ENCODE peak calls at places on chromosomes 11 and 22, in seven cellular contexts. D is OCI-LY7, W is uterus, I is transverse colon, Q is body of pancreas, R is fibroblast of lung, Y is MM.1S. S is an unnamed sample. For H3K4me1 and H3K9me3, the result is how much of the 10 kb centered on the place peaks cover.

GRCh38 chr11:1226981-1227550 is 4.2 kb downstream of the MUC5B start:
- DNase-seq in D (no peak), W (no peak), I (peak), Q (no peak), R (no peak), Y (no peak), S (peak)

GRCh38 chr22:46815896-46816721 is 53.7 kb downstream of the TBC1D22A start:
- DNase-seq in D (no peak), W (peak), I (no peak), Q (no peak), R (peak), Y (no peak), S (peak)

GRCh38 chr11:47354913-47355282 is 2.4 kb upstream of the MYBPC3 start:
- DNase-seq in D (no peak), W (no peak), I (no peak), Q (no peak), R (no peak), Y (no peak), S (no peak)

GRCh38 chr11:18563090-18563730 is 25.3 kb downstream of the UEVLD start:
- DNase-seq in D (no peak), W (no peak), I (no peak), Q (no peak), R (no peak), Y (no peak), S (no peak)

GRCh38 chr11:115267228-115267627 is 237.0 kb downstream of the CADM1 start:
- DNase-seq in D (no peak), W (no peak), I (no peak), Q (no peak), R (no peak), Y (no peak), S (no peak)

GRCh38 chr11:112963368-112963955 is 2.2 kb downstream of the NCAM1 start:
- DNase-seq in D (no peak), W (peak), I (no peak), Q (no peak), R (no peak), Y (no peak), S (no peak)

GRCh38 chr22:19270873-19271272 is 20.6 kb downstream of the CLTCL1 start:
- DNase-seq in D (no peak), W (no peak), I (no peak), Q (no peak), R (no peak), Y (no peak), S (no peak)

GRCh38 chr22:27492566-27493201 is 308.9 kb downstream of the MN1 start:
- DNase-seq in D (no peak), W (no peak), I (no peak), Q (no peak), R (no peak), Y (peak), S (no peak)

GRCh38 chr11:118622376-118623290 is 15.2 kb downstream of the PHLDB1 start:
- DNase-seq in D (no peak), W (no peak), I (no peak), Q (no peak), R (peak), Y (no peak), S (no peak)

GRCh38 chr22:19818264-19819208 is 36.1 kb downstream of the GNB1L start:
- DNase-seq in D (peak), W (no peak), I (no peak), Q (no peak), R (no peak), Y (no peak), S (no peak)

GRCh38 chr22:30943368-30943767 is 25.2 kb downstream of the MORC2 start:
- DNase-seq in D (no peak), W (no peak), I (no peak), Q (no peak), R (no peak), Y (no peak), S (peak)

GRCh38 chr11:72075109-72075508 is 5.2 kb downstream of the NUMA1 start:
- DNase-seq in D (peak), W (no peak), I (no peak), Q (no peak), R (no peak), Y (no peak), S (peak)

GRCh38 chr11:61512435-61512834 is 3.9 kb downstream of the LRRC10B start:
- DNase-seq in D (no peak), W (no peak), I (no peak), Q (no peak), R (no peak), Y (no peak), S (no peak)

GRCh38 chr11:86608251-86608799 is 64.1 kb downstream of the ME3 start:
- DNase-seq in D (peak), W (peak), I (peak), Q (peak), R (peak), Y (peak), S (peak)

GRCh38 chr11:12770966-12771597 is 96.9 kb downstream of the TEAD1 start:
- DNase-seq in D (no peak), W (no peak), I (no peak), Q (no peak), R (no peak), Y (no peak), S (no peak)

GRCh38 chr11:12771875-12772274 is 97.7 kb downstream of the TEAD1 start:
- DNase-seq in D (no peak), W (no peak), I (no peak), Q (no peak), R (peak), Y (no peak), S (no peak)

GRCh38 chr11:12773591-12773990 is 99.4 kb downstream of the TEAD1 start:
- DNase-seq in D (no peak), W (no peak), I (no peak), Q (no peak), R (no peak), Y (no peak), S (no peak)

GRCh38 chr11:12770435-12770834 is 96.2 kb downstream of the TEAD1 start:
- DNase-seq in D (no peak), W (no peak), I (no peak), Q (no peak), R (no peak), Y (no peak), S (no peak)

DNA sequence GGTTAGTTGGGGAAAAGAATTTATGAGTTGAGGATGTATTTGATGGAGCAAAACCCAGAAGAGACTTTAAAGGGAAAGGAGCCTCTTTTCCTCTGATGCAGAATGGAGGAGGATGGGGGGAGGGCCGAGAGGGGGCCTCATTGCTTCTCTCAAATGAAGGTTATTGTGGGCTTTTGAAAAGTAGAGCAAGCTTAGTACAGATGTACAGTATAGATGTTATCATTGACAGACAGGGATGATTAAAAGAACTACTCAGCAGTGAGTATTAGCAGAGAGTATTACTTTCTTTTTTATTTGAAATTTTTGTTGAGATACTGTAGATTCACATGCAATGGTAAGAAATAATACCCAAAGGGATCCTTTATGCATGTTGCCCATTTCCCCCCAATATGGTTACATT is 98.1 kb downstream of the TEAD1 start:
- DNase-seq in D (no peak), W (no peak), I (no peak), Q (no peak), R (no peak), Y (no peak), S (no peak)
- H3K4me1 ChIP-seq in D (under half), W (under half), I (under half), Q (under half), R (under half), Y (under half), S (under half)

GRCh38 chr11:2762031-2762380 is 62.2 kb upstream of the KCNQ1OT1 start:
- DNase-seq in D (no peak), W (no peak), I (no peak), Q (peak), R (no peak), Y (no peak), S (no peak)

GRCh38 chr11:2762451-2762850 is 62.7 kb upstream of the KCNQ1OT1 start:
- DNase-seq in D (no peak), W (no peak), I (no peak), Q (no peak), R (no peak), Y (no peak), S (no peak)

GRCh38 chr11:2759228-2760195 is 59.7 kb upstream of the KCNQ1OT1 start:
- DNase-seq in D (no peak), W (no peak), I (peak), Q (peak), R (no peak), Y (no peak), S (no peak)

GRCh38 chr11:2760196-2760871 is 60.5 kb upstream of the KCNQ1OT1 start:
- DNase-seq in D (no peak), W (no peak), I (peak), Q (peak), R (no peak), Y (no peak), S (no peak)

GRCh38 chr11:2761131-2762030 is 61.6 kb upstream of the KCNQ1OT1 start:
- DNase-seq in D (no peak), W (no peak), I (peak), Q (peak), R (no peak), Y (no peak), S (peak)
- TF ChIP-seq CTCF in D (no peak), W (no peak), I (no peak), Q (no peak), R (no peak), Y (no peak), S (no peak)

GRCh38 chr22:48624401-48624800 is 1203.3 kb downstream of the BRD1 start:
- DNase-seq in D (no peak), W (no peak), I (no peak), Q (no peak), R (no peak), Y (no peak), S (no peak)

GRCh38 chr22:48627966-48628365 is 1199.7 kb downstream of the BRD1 start:
- DNase-seq in D (no peak), W (no peak), I (no peak), Q (no peak), R (no peak), Y (no peak), S (no peak)

GRCh38 chr22:48629631-48630443 is 1197.8 kb downstream of the BRD1 start:
- DNase-seq in D (no peak), W (no peak), I (no peak), Q (no peak), R (no peak), Y (no peak), S (no peak)

GRCh38 chr22:48628891-48629559 is 1198.6 kb downstream of the BRD1 start:
- DNase-seq in D (no peak), W (no peak), I (no peak), Q (no peak), R (no peak), Y (no peak), S (no peak)

GRCh38 chr22:48627203-48627602 is 1200.5 kb downstream of the BRD1 start:
- DNase-seq in D (no peak), W (no peak), I (no peak), Q (no peak), R (peak), Y (no peak), S (no peak)
- H3K9me3 ChIP-seq in D (under half), W (under half), I (under half), Q (under half), R (under half), Y (under half), S (under half)

GRCh38 chr11:35147273-35147672 is 8.3 kb downstream of the CD44 start:
- DNase-seq in D (no peak), W (no peak), I (no peak), Q (no peak), R (no peak), Y (no peak), S (no peak)

GRCh38 chr11:35145249-35145648 is 6.3 kb downstream of the CD44 start:
- DNase-seq in D (no peak), W (no peak), I (peak), Q (no peak), R (peak), Y (peak), S (peak)

GRCh38 chr11:35146074-35146521 is 7.1 kb downstream of the CD44 start:
- DNase-seq in D (no peak), W (no peak), I (peak), Q (no peak), R (no peak), Y (peak), S (no peak)

GRCh38 chr11:35148163-35148562 is 9.2 kb downstream of the CD44 start:
- DNase-seq in D (no peak), W (no peak), I (no peak), Q (no peak), R (no peak), Y (no peak), S (no peak)

DNA sequence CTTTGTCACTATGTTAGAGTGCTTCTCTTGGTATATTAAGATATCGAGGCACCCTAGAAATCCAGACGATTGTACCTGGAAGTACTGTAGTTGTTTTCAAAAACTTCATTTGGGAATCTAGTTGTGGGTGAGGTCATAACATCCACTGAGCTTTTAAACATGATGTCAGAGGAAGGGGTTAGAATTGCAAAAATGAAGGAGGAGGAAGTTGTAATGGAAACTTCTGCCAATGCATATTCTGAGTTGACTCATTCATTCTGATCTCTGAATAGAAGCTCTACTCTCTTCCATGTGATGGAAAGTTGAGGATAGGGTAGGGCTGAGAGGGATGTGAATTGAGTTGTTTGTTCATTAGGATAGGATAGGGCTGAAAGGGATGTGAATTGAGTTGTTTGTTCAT is 7.7 kb downstream of the CD44 start:
- DNase-seq in D (no peak), W (no peak), I (no peak), Q (no peak), R (peak), Y (no peak), S (no peak)
- H3K4me1 ChIP-seq in D (under half), W (under half), I (under half), Q (half or more), R (under half), Y (half or more), S (under half)

DNA sequence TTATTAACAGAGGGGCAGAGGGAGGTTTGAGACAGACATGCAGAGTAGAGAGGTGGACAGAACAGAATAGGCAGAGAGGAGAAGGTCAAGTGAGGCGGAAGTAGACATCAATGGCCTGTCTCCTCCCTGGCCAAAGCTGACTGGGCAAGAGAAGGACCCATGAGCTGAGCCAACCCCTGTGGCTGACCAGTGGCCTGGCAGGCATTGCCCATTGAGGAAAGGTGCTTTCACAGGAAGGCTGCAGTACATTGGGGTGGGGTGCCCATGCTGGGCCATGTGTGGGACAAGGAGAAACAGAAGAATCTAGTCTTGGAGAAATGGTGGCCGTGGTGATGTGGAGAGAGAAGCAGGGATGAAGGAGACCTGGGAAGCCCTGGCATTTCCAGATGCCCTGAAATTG is 76.0 kb downstream of the MYEOV start:
- DNase-seq in D (no peak), W (no peak), I (no peak), Q (no peak), R (no peak), Y (no peak), S (no peak)
- TF ChIP-seq CTCF in D (no peak), W (no peak), I (no peak), Q (no peak), R (no peak), Y (no peak), S (no peak)

DNA sequence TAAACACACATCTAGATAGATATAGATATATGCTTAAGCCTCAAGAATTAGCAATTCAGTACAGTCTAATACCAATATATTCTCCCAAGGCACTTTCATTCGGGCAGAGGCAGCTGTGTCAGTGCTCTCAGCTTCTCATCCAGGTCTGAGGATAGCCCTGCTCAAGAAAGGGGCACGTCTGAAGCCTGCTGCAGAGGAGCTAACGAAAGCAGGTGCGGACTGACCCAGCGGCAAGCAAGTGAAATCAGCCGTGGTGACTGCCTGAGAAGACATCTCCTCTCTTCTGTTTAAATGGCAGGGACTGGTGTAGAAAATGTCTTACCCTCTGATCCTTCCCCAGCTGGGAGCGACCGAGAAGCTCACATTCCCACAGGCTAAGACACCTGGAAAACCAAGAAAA is 468.6 kb downstream of the BRD1 start:
- DNase-seq in D (peak), W (no peak), I (no peak), Q (no peak), R (no peak), Y (no peak), S (no peak)
- H3K9me3 ChIP-seq in D (under half), W (under half), I (under half), Q (under half), R (under half), Y (under half), S (under half)

GRCh38 chr11:128576555-128576954 is 10.8 kb downstream of the ETS1 start:
- DNase-seq in D (no peak), W (no peak), I (no peak), Q (no peak), R (no peak), Y (no peak), S (no peak)
- H3K4me1 ChIP-seq in D (under half), W (under half), I (under half), Q (under half), R (under half), Y (under half), S (under half)

GRCh38 chr22:31977141-31977781 is 32.9 kb downstream of the YWHAH start:
- DNase-seq in D (peak), W (peak), I (peak), Q (peak), R (peak), Y (peak), S (peak)

GRCh38 chr22:31970490-31971444 is 26.4 kb downstream of the YWHAH start:
- DNase-seq in D (peak), W (peak), I (peak), Q (peak), R (peak), Y (peak), S (peak)

GRCh38 chr22:31972180-31972579 is 27.8 kb downstream of the YWHAH start:
- DNase-seq in D (no peak), W (no peak), I (peak), Q (no peak), R (no peak), Y (no peak), S (peak)

GRCh38 chr22:31969789-31970489 is 25.6 kb downstream of the YWHAH start:
- DNase-seq in D (peak), W (peak), I (peak), Q (peak), R (peak), Y (peak), S (peak)

DNA sequence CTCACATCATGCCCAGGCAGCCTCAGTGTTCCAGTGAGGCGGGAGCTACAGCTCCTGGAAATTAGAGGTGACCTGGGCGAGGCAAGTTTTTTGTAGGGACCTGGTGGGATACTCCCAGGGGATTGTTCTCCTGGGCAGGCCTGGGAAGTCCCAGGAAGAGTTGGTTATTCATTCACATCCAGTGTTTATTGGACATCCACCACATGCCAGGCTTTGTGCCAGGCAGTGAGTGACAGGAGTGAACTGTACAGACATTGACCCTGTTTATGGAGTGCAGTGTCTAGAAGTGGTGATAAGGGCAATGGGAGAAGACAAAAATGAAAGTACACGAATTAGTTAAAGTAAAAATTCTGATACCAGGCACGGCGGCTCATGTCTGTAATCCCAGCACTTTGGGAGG is 29.4 kb downstream of the YWHAH start:
- DNase-seq in D (no peak), W (no peak), I (peak), Q (peak), R (no peak), Y (no peak), S (peak)
- TF ChIP-seq CTCF in D (no peak), W (no peak), I (no peak), Q (no peak), R (no peak), Y (no peak), S (no peak)

DNA sequence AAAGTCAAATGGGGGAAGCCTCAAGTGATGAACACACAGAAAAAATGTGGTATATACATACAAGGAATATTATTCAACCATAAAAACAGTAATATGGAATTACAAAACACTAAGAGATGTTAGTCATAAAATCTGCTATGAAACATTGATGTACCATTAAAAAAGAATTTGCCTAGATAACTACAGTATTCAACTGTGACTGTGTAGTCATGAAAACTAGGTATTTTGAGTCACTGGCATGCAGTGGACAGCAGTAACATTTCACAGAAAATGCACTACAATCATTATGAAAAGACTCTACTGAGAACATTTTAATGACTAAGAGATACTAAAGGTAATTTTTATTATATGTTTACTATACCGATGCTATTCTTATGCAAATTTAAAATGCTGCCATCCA is 11.7 kb downstream of the ZNF195 start:
- DNase-seq in D (no peak), W (no peak), I (no peak), Q (no peak), R (no peak), Y (no peak), S (no peak)
- H3K9me3 ChIP-seq in D (half or more), W (under half), I (under half), Q (under half), R (under half), Y (under half), S (half or more)

S was measured in mucosa of descending colon.